ENCODE peak calls at places on chromosomes 3 and 15, in four cellular contexts. Z, T, U and N are unnamed samples.

GRCh38 chr3:127482216-127483004 is 108.1 kb downstream of the TPRA1 start:
- DNase-seq in U (no peak), T (no peak), Z (no peak), N (no peak)

GRCh38 chr15:29139540-29140459 is 129.8 kb downstream of the NSMCE3 start:
- DNase-seq in Z (no peak), T (peak), U (peak), N (peak)

GRCh38 chr15:55357774-55358173 is 38.8 kb downstream of the PIGB start:
- DNase-seq in U (no peak), T (no peak), Z (peak), N (no peak)

GRCh38 chr3:194740859-194741486 is 55.3 kb downstream of the FAM43A start:
- DNase-seq in T (no peak), Z (peak), U (peak), N (no peak)

GRCh38 chr15:79644091-79644490 is 212.0 kb downstream of the MINAR1 start:
- DNase-seq in T (no peak), Z (peak), U (peak), N (no peak)

GRCh38 chr15:78452485-78452884 is 14.5 kb downstream of the IREB2 start:
- DNase-seq in T (no peak), Z (no peak), U (no peak), N (no peak)

GRCh38 chr3:169694117-169694516 is 30.6 kb upstream of the MECOM start:
- DNase-seq in U (no peak), Z (peak), T (no peak), N (no peak)

GRCh38 chr3:42094128-42094527 is 3.0 kb downstream of the TRAK1 start:
- DNase-seq in U (no peak), Z (no peak), T (no peak), N (no peak)

GRCh38 chr3:139620438-139620837 is 57.3 kb downstream of the NMNAT3 start:
- DNase-seq in Z (no peak), U (no peak), T (no peak), N (no peak)

GRCh38 chr3:127326341-127326740 is 38.5 kb upstream of the PRR20G start:
- DNase-seq in Z (no peak), U (no peak), T (no peak), N (no peak)

GRCh38 chr3:146163584-146163983 is 2.6 kb upstream of the PLOD2 start:
- DNase-seq in U (peak), Z (peak), T (no peak), N (no peak)

GRCh38 chr3:48919215-48920138 is 835 bp downstream of the ARIH2 start:
- DNase-seq in Z (peak), T (no peak), U (peak), N (peak)

GRCh38 chr3:59106085-59106629 is 56.3 kb upstream of the CFAP20DC start:
- DNase-seq in U (no peak), T (no peak), Z (no peak), N (no peak)

GRCh38 chr15:78937132-78937739 is 7.6 kb downstream of the CTSH start:
- DNase-seq in T (no peak), U (no peak), Z (no peak), N (no peak)

GRCh38 chr15:63134245-63134644 is 12.6 kb downstream of the LACTB start:
- DNase-seq in U (no peak), Z (no peak), T (no peak), N (no peak)